ENCODE peak calls at places on chromosomes 5 and 9, in six cellular contexts. B is neural progenitor cell; K is stimulated activated naive CD8-positive, alpha-beta T cell treated with anti-CD3 and anti-CD28 coated beads, Interleukin-15, amount 100 ng/mL, for 72 hours; P is NCI-H187; J is posterior vena cava; I is mesothelial cell of epicardium. G is an unnamed sample.

GRCh38 chr9:77883133-77883532 is 148.5 kb downstream of the GNAQ start:
- DNase-seq in K (no peak), P (no peak), B (no peak), I (no peak), J (no peak), G (no peak)

GRCh38 chr5:60487885-60488425 is 212.0 kb downstream of the DEPDC1B start:
- DNase-seq in P (no peak), J (no peak), B (no peak), K (no peak), I (no peak), G (no peak)

GRCh38 chr5:146564036-146564762 is 48.2 kb upstream of the GPR151 start:
- DNase-seq in J (no peak), I (no peak), K (no peak), B (no peak), P (no peak), G (no peak)

GRCh38 chr9:129889461-129889935 is 54.2 kb downstream of the USP20 start:
- DNase-seq in B (no peak), K (peak), J (no peak), P (no peak), I (no peak), G (no peak)

GRCh38 chr9:304519-305185 is 90.0 kb downstream of the DOCK8 start:
- DNase-seq in K (no peak), B (no peak), P (no peak), I (no peak), J (no peak), G (no peak)

GRCh38 chr9:126671381-126671831 is 57.7 kb downstream of the LMX1B start:
- DNase-seq in K (no peak), I (no peak), P (no peak), J (no peak), B (peak), G (no peak)

GRCh38 chr5:66757219-66757833 is 161.1 kb downstream of the MAST4 start:
- DNase-seq in B (peak), J (no peak), P (peak), K (no peak), I (peak), G (peak)

GRCh38 chr5:72463499-72464052 is 43.6 kb downstream of the ZNF366 start:
- DNase-seq in B (no peak), P (no peak), I (no peak), J (no peak), K (no peak), G (no peak)

GRCh38 chr9:82924243-82924605 is 138.7 kb downstream of the RASEF start:
- DNase-seq in K (no peak), P (no peak), I (no peak), B (peak), J (no peak), G (no peak)

GRCh38 chr5:2027790-2028189 is 145.1 kb upstream of the IRX4 start:
- DNase-seq in B (no peak), P (no peak), K (no peak), J (no peak), I (no peak), G (no peak)

GRCh38 chr5:132763369-132764036 is 13.5 kb downstream of the SEPTIN8 start:
- DNase-seq in I (no peak), B (no peak), K (no peak), J (no peak), P (no peak), G (no peak)

GRCh38 chr9:128921881-128922763 is 1.3 kb downstream of the PHYHD1 start:
- DNase-seq in P (no peak), J (no peak), K (no peak), B (peak), I (no peak), G (no peak)

GRCh38 chr9:38355115-38355514 is 37.4 kb upstream of the ALDH1B1 start:
- DNase-seq in P (no peak), B (no peak), K (no peak), J (no peak), I (no peak), G (no peak)

GRCh38 chr9:5470122-5470521 is 19.8 kb downstream of the CD274 start:
- DNase-seq in J (no peak), P (no peak), B (no peak), I (no peak), K (no peak), G (no peak)

GRCh38 chr9:18665947-18666346 is 192.0 kb downstream of the ADAMTSL1 start:
- DNase-seq in K (no peak), I (no peak), J (no peak), P (no peak), B (no peak), G (no peak)

GRCh38 chr9:85004818-85005413 is 335.4 kb downstream of the NTRK2 start:
- DNase-seq in B (no peak), P (no peak), J (no peak), K (no peak), I (no peak), G (no peak)

GRCh38 chr9:114621975-114622609 is 11.0 kb downstream of the TMEM268 start:
- DNase-seq in B (no peak), K (no peak), I (no peak), P (no peak), J (no peak), G (no peak)

GRCh38 chr5:149860801-149861322 is 83.7 kb downstream of the PDE6A start:
- DNase-seq in B (no peak), I (no peak), K (peak), J (no peak), P (no peak), G (no peak)

GRCh38 chr9:130661461-130662098 is 2.8 kb upstream of the PRDM12 start:
- DNase-seq in K (no peak), J (no peak), I (no peak), B (peak), P (no peak), G (no peak)

GRCh38 chr5:8176101-8176693 is 307.2 kb downstream of the MTRR start:
- DNase-seq in B (no peak), I (no peak), P (no peak), K (no peak), J (no peak), G (no peak)

GRCh38 chr5:119367502-119368237 is 11.9 kb downstream of the TNFAIP8 start:
- DNase-seq in I (no peak), B (no peak), J (no peak), P (no peak), K (peak), G (no peak)

GRCh38 chr9:120439147-120439546 is 140.8 kb downstream of the CDK5RAP2 start:
- DNase-seq in I (no peak), J (no peak), K (peak), B (peak), P (no peak), G (no peak)

GRCh38 chr5:141326088-141326854 is 4.0 kb upstream of the PCDHGA1 start:
- DNase-seq in K (peak), I (no peak), B (peak), P (peak), J (peak), G (peak)

GRCh38 chr5:95823738-95824609 is 1.4 kb upstream of the GLRX start:
- DNase-seq in J (peak), I (no peak), B (no peak), K (peak), P (no peak), G (peak)

GRCh38 chr9:82320566-82320965 is 332.0 kb downstream of the SPATA31D1 start:
- DNase-seq in B (no peak), K (no peak), J (no peak), I (no peak), P (no peak), G (no peak)

GRCh38 chr5:151497391-151498002 is 50.1 kb downstream of the SLC36A1 start:
- DNase-seq in B (no peak), K (no peak), J (no peak), P (no peak), I (no peak), G (no peak)

GRCh38 chr9:76223749-76224340 is 170.4 kb downstream of the RFK start:
- DNase-seq in B (no peak), P (no peak), K (no peak), I (no peak), J (no peak), G (no peak)

GRCh38 chr9:131505012-131505411 is 2.3 kb downstream of the POMT1 start:
- DNase-seq in J (no peak), I (no peak), K (no peak), B (no peak), P (no peak), G (no peak)

GRCh38 chr5:122775713-122776084 is 819 bp downstream of the SNX2 start:
- DNase-seq in I (no peak), J (no peak), K (no peak), P (no peak), B (no peak), G (no peak)

GRCh38 chr9:132973713-132974112 is 4.8 kb upstream of the GFI1B start:
- DNase-seq in B (no peak), J (no peak), I (no peak), P (no peak), K (no peak), G (no peak)

GRCh38 chr9:84439253-84439652 is 98.7 kb upstream of the SLC28A3 start:
- DNase-seq in I (no peak), B (no peak), P (no peak), J (no peak), K (no peak), G (no peak)

GRCh38 chr5:111641533-111642230 is 115.3 kb downstream of the NREP start:
- DNase-seq in P (no peak), J (no peak), K (no peak), I (no peak), B (no peak), G (no peak)

GRCh38 chr5:28077291-28078240 is 1039.2 kb upstream of the CDH9 start:
- DNase-seq in K (no peak), I (no peak), J (no peak), P (no peak), B (no peak), G (no peak)

GRCh38 chr9:121399883-121400607 is 30.0 kb upstream of the STOM start:
- DNase-seq in B (peak), I (no peak), K (no peak), J (no peak), P (peak), G (no peak)

GRCh38 chr5:75567710-75568109 is 43.5 kb upstream of the ANKDD1B start:
- DNase-seq in K (no peak), J (no peak), B (no peak), P (no peak), I (no peak), G (no peak)

GRCh38 chr5:125375143-125375542 is 628.7 kb upstream of the ZNF608 start:
- DNase-seq in P (no peak), I (no peak), B (no peak), K (no peak), J (no peak), G (no peak)